ENCODE peak calls at places on chromosomes 16 and 17, in seven cellular contexts. X is AG10803, G is brain microvascular endothelial cell, W is AG04450, I is lower leg skin, K is fibroblast of pulmonary artery, P is mucosa of descending colon. Y is an unnamed sample.

GRCh38 chr17:44830359-44831269 is 527 bp upstream of the GJC1 start:
- DNase-seq in X (peak), G (no peak), W (no peak), I (no peak), K (peak), P (no peak), Y (peak)

GRCh38 chr17:78130439-78131101 is at the start of gene TMC8:
- DNase-seq in X (no peak), G (no peak), W (no peak), I (no peak), K (no peak), P (peak), Y (no peak)

GRCh38 chr17:28985950-28986713 is 19.7 kb downstream of the SEZ6 start:
- DNase-seq in X (no peak), G (no peak), W (no peak), I (no peak), K (no peak), P (no peak), Y (peak)

GRCh38 chr17:61635913-61636432 is 45.0 kb upstream of the NACA2 start:
- DNase-seq in X (peak), G (peak), W (peak), I (no peak), K (peak), P (peak), Y (peak)

GRCh38 chr16:80583466-80583865 is 42.7 kb downstream of the DYNLRB2 start:
- DNase-seq in X (peak), G (peak), W (no peak), I (peak), K (peak), P (no peak), Y (no peak)

GRCh38 chr17:77312786-77313599 is 172.2 kb downstream of the SEC14L1 start:
- DNase-seq in X (peak), G (peak), W (peak), I (no peak), K (peak), P (peak), Y (no peak)

GRCh38 chr17:48818361-48818841 is 1.4 kb upstream of the TTLL6 start:
- DNase-seq in X (no peak), G (no peak), W (no peak), I (no peak), K (no peak), P (no peak), Y (no peak)

GRCh38 chr16:28042856-28043255 is 20.7 kb downstream of the GSG1L start:
- DNase-seq in X (peak), G (no peak), W (no peak), I (no peak), K (peak), P (no peak), Y (peak)

GRCh38 chr17:4074831-4075495 is 67.9 kb downstream of the ZZEF1 start:
- DNase-seq in X (peak), G (no peak), W (peak), I (no peak), K (peak), P (no peak), Y (peak)

GRCh38 chr16:84446086-84446485 is 58.4 kb downstream of the MEAK7 start:
- DNase-seq in X (no peak), G (no peak), W (no peak), I (no peak), K (peak), P (no peak), Y (no peak)

GRCh38 chr16:57474671-57475661 is 11.3 kb downstream of the DOK4 start:
- DNase-seq in X (no peak), G (no peak), W (no peak), I (no peak), K (no peak), P (no peak), Y (no peak)

GRCh38 chr17:49580055-49580721 is 4.5 kb downstream of the NXPH3 start:
- DNase-seq in X (no peak), G (no peak), W (no peak), I (no peak), K (no peak), P (no peak), Y (no peak)

GRCh38 chr16:77993111-77993571 is 29.2 kb upstream of the CLEC3A start:
- DNase-seq in X (peak), G (no peak), W (peak), I (peak), K (no peak), P (no peak), Y (peak)

GRCh38 chr17:44904001-44904984 is 5.0 kb upstream of the EFTUD2 start:
- DNase-seq in X (no peak), G (no peak), W (no peak), I (no peak), K (no peak), P (no peak), Y (no peak)

GRCh38 chr16:28202147-28202746 is 9.5 kb downstream of the XPO6 start:
- DNase-seq in X (no peak), G (no peak), W (no peak), I (no peak), K (no peak), P (no peak), Y (no peak)

GRCh38 chr16:89864421-89864820 is 9.0 kb upstream of the TCF25 start:
- DNase-seq in X (peak), G (no peak), W (no peak), I (no peak), K (peak), P (no peak), Y (no peak)

GRCh38 chr17:41678411-41678906 is 10.2 kb upstream of the EIF1 start:
- DNase-seq in X (no peak), G (no peak), W (no peak), I (no peak), K (peak), P (no peak), Y (no peak)

GRCh38 chr17:78486228-78486802 is 90.9 kb downstream of the DNAH17 start:
- DNase-seq in X (no peak), G (no peak), W (no peak), I (no peak), K (no peak), P (no peak), Y (no peak)

GRCh38 chr17:79793924-79794304 is 3.0 kb downstream of the CBX8 start:
- DNase-seq in X (no peak), G (no peak), W (peak), I (no peak), K (peak), P (no peak), Y (peak)

GRCh38 chr17:28738680-28739384 is 5.0 kb upstream of the TRAF4 start:
- DNase-seq in X (no peak), G (no peak), W (no peak), I (no peak), K (no peak), P (peak), Y (no peak)

GRCh38 chr16:2967211-2967631 is 1.9 kb upstream of the PAQR4 start:
- DNase-seq in X (no peak), G (no peak), W (no peak), I (no peak), K (no peak), P (no peak), Y (no peak)

GRCh38 chr17:58369214-58370031 is 17.4 kb upstream of the SUPT4H1 start:
- DNase-seq in X (no peak), G (no peak), W (no peak), I (no peak), K (no peak), P (no peak), Y (no peak)

GRCh38 chr16:50394215-50394802 is 25.5 kb upstream of the BRD7 start:
- DNase-seq in X (no peak), G (no peak), W (no peak), I (peak), K (no peak), P (no peak), Y (no peak)

GRCh38 chr16:57846078-57846697 is 43.9 kb upstream of the KIFC3 start:
- DNase-seq in X (no peak), G (no peak), W (no peak), I (no peak), K (no peak), P (no peak), Y (peak)

GRCh38 chr17:50602514-50603235 is 32.0 kb upstream of the ABCC3 start:
- DNase-seq in X (no peak), G (no peak), W (no peak), I (no peak), K (no peak), P (no peak), Y (no peak)

GRCh38 chr17:46003907-46004748 is 5.1 kb downstream of the STH start:
- DNase-seq in X (peak), G (no peak), W (no peak), I (no peak), K (peak), P (peak), Y (no peak)

GRCh38 chr17:78780852-78781338 is 1.2 kb downstream of the CYTH1 start:
- DNase-seq in X (no peak), G (no peak), W (no peak), I (no peak), K (no peak), P (no peak), Y (no peak)

DNA sequence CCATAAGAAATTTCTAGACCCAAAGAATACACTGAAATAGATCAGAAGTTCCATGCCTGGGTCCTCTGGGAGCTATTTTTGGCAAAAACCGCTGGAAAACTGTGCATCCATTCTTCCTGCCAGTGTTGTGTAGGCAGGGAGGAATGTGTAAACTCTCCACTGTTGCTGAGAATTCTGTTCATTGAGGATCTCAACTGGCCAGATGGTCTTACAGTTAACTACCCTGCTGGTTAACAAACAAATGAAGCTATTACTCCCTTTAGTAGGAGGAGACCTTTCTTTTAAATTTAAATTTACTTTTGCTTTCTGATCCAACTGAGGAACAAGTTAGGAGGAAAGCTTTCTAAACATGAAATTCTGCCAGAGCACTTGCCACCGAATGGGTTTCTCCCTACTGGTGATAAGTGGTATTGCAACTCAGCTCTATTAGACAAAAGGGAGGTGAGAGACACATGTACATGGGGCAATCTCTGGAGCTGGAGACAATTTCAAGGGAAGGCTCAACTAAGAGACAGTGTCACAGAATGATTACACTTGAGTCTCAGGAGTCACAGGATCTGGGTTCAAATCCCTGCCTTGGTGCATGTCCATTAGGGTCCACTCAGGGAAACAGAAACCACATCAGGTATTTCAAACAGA is 37.6 kb downstream of the SOCS1 start:
- DNase-seq in X (peak), G (no peak), W (no peak), I (no peak), K (no peak), P (no peak), Y (peak)
- TF ChIP-seq CTCF in X (peak), G (peak), W (peak), I (no peak), K (peak), P (no peak), Y (peak)

GRCh38 chr16:87383522-87384161 is at the start of gene FBXO31:
- DNase-seq in X (peak), G (peak), W (peak), I (peak), K (peak), P (peak), Y (peak)
- TF ChIP-seq CTCF in X (no peak), G (no peak), W (no peak), I (peak), K (no peak), P (no peak), Y (no peak)

GRCh38 chr16:86608301-86608747 is 30.0 kb downstream of the FOXL1 start:
- DNase-seq in X (peak), G (no peak), W (no peak), I (no peak), K (no peak), P (no peak), Y (no peak)
- TF ChIP-seq CTCF in X (peak), G (peak), W (peak), I (no peak), K (no peak), P (no peak), Y (no peak)

GRCh38 chr16:23081675-23082119 is 67.6 kb downstream of the USP31 start:
- DNase-seq in X (peak), G (peak), W (no peak), I (no peak), K (peak), P (no peak), Y (no peak)
- TF ChIP-seq CTCF in X (peak), G (peak), W (no peak), I (no peak), K (no peak), P (no peak), Y (no peak)

DNA sequence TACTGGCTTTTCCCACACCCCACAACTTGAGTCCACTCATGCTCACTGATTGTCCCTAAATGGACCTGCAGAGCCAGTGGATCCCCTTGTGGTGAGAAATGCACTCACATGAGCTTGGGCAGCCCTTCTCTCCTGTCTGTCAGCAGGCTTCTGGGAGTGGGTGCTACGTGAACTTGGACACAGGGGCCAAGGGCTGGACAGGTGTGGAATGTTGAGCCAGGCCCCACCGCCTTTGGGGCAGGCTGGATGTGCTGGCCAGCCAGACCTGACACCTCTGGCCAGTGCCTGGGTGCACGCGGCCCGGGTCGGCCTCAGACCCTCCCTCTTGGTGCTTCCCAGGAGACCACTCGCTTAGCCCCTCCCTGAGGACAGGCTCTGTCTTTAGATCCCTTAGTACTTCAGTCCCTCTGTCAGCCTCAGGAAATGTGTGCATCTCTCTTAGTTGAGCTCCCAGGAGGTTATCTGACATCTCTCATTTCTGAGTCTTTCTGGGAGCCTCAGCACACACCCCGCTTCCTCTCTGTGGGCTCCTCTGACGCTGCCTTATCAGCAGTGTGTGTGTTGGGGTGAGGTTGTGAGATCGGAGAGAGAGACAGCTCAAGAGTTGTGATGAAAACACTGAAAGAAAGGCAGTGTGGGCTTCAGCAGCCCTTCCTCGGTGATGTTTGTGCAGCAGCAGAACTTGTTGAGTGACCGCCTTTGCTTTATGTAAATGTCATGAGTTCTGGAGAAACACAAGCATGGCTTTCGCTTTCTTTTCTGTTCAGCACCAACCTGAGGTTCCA is 117.0 kb downstream of the RAB11FIP4 start:
- DNase-seq in X (no peak), G (no peak), W (no peak), I (no peak), K (no peak), P (peak), Y (no peak)
- TF ChIP-seq CTCF in X (peak), G (peak), W (peak), I (no peak), K (peak), P (no peak), Y (peak)

Y was measured in A673.